ENCODE peak calls at places on chromosomes 12 and 14, in seven cellular contexts. E is transverse colon, O is small intestine, X is AG20443, B is T-cell, G is PC-9, C is brain microvascular endothelial cell. D is an unnamed sample.

GRCh38 chr12:19962192-19962591 is 406.1 kb upstream of the PDE3A start:
- DNase-seq in G (no peak), C (no peak), X (no peak), E (no peak), B (no peak), O (no peak), D (no peak)

GRCh38 chr14:55271572-55272414 is 572 bp downstream of the FBXO34 start:
- DNase-seq in X (peak), G (peak), E (peak), B (peak), C (peak), O (peak), D (peak)

GRCh38 chr14:78345346-78345745 is 175.2 kb downstream of the NRXN3 start:
- DNase-seq in G (no peak), C (no peak), E (no peak), O (no peak), X (no peak), B (no peak), D (no peak)

GRCh38 chr14:64611358-64612020 is 61.7 kb downstream of the PPP1R36 start:
- DNase-seq in B (no peak), C (no peak), O (no peak), G (no peak), X (peak), E (no peak), D (no peak)

GRCh38 chr12:102220736-102221135 is 23.1 kb upstream of the PMCH start:
- DNase-seq in E (no peak), C (no peak), B (no peak), O (no peak), G (no peak), X (no peak), D (no peak)

GRCh38 chr14:58898655-58899316 is 261.0 kb downstream of the DACT1 start:
- DNase-seq in C (peak), E (no peak), B (no peak), O (no peak), G (no peak), X (peak), D (no peak)

GRCh38 chr14:64233791-64234190 is 60.4 kb downstream of the ESR2 start:
- DNase-seq in C (no peak), E (no peak), G (no peak), B (no peak), O (no peak), X (no peak), D (no peak)

GRCh38 chr12:4252595-4252994 is 21.0 kb upstream of the CCND2 start:
- DNase-seq in G (no peak), B (no peak), O (no peak), E (no peak), X (no peak), C (no peak), D (no peak)

GRCh38 chr14:73503648-73504047 is 12.9 kb downstream of the RIOX1 start:
- DNase-seq in B (no peak), G (no peak), E (no peak), O (no peak), X (no peak), C (peak), D (no peak)

GRCh38 chr12:16155938-16156337 is 121.5 kb downstream of the SLC15A5 start:
- DNase-seq in G (no peak), B (no peak), O (no peak), C (peak), X (no peak), E (no peak), D (no peak)

GRCh38 chr12:53340398-53340797 is 4.2 kb upstream of the SP7 start:
- DNase-seq in X (no peak), B (no peak), C (no peak), E (no peak), G (no peak), O (no peak), D (no peak)

GRCh38 chr14:89507926-89508460 is 91.0 kb upstream of the FOXN3 start:
- DNase-seq in X (peak), E (no peak), G (no peak), C (no peak), B (no peak), O (peak), D (no peak)

GRCh38 chr14:69715725-69716482 is 51.0 kb upstream of the SRSF5 start:
- DNase-seq in B (no peak), G (peak), X (peak), O (peak), E (peak), C (peak), D (peak)

GRCh38 chr14:93946104-93946503 is 19.0 kb downstream of the FAM181A start:
- DNase-seq in E (no peak), X (no peak), B (no peak), C (peak), O (no peak), G (no peak), D (no peak)

GRCh38 chr14:71487449-71487848 is 444.8 kb upstream of the RGS6 start:
- DNase-seq in C (no peak), B (no peak), O (no peak), X (no peak), E (no peak), G (no peak), D (no peak)

GRCh38 chr14:39857656-39858055 is 425.4 kb upstream of the FBXO33 start:
- DNase-seq in X (no peak), O (no peak), B (no peak), G (no peak), C (no peak), E (no peak), D (no peak)

GRCh38 chr12:14984036-14984435 is 11.2 kb downstream of the PDE6H start:
- DNase-seq in X (no peak), B (no peak), G (no peak), E (no peak), O (no peak), C (no peak), D (no peak)

GRCh38 chr12:92779902-92780301 is 77.1 kb downstream of the PLEKHG7 start:
- DNase-seq in X (peak), B (no peak), E (no peak), O (no peak), G (no peak), C (no peak), D (no peak)

GRCh38 chr12:12384601-12385321 is 27.9 kb downstream of the BORCS5 start:
- DNase-seq in G (no peak), O (peak), B (peak), X (no peak), E (no peak), C (no peak), D (peak)

GRCh38 chr12:100499416-100499815 is 25.8 kb downstream of the NR1H4 start:
- DNase-seq in G (no peak), E (no peak), O (no peak), X (no peak), C (no peak), B (no peak), D (no peak)